ENCODE peak calls at places on chromosomes 12 and 14, in five cellular contexts. One of them, this sample, is unnamed.

GRCh38 chr14:94163806-94164205 is 10.3 kb upstream of the PPP4R4 start:
- DNase-seq in frontal cortex: no peak
- DNase-seq in Ammon's horn: no peak
- DNase-seq in pancreas: no peak
- DNase-seq in occipital lobe: no peak
- DNase-seq in this sample: no peak

GRCh38 chr12:110582286-110583136 is 607 bp downstream of the PPTC7 start:
- DNase-seq in frontal cortex: peak; percentile 53
- DNase-seq in Ammon's horn: peak; percentile 63
- DNase-seq in pancreas: peak; percentile 72
- DNase-seq in occipital lobe: peak; percentile 44
- DNase-seq in this sample: peak; percentile 43

GRCh38 chr12:94053676-94054075 is 94.7 kb upstream of the PLXNC1 start:
- DNase-seq in frontal cortex: no peak
- DNase-seq in Ammon's horn: no peak
- DNase-seq in pancreas: no peak
- DNase-seq in occipital lobe: no peak
- DNase-seq in this sample: no peak

GRCh38 chr12:105100207-105100985 is 7.1 kb upstream of the WASHC4 start:
- DNase-seq in frontal cortex: no peak
- DNase-seq in Ammon's horn: no peak
- DNase-seq in pancreas: no peak
- DNase-seq in occipital lobe: no peak
- DNase-seq in this sample: no peak

GRCh38 chr14:102527255-102528232 is 18.0 kb upstream of the ANKRD9 start:
- DNase-seq in frontal cortex: no peak
- DNase-seq in Ammon's horn: no peak
- DNase-seq in pancreas: no peak
- DNase-seq in occipital lobe: no peak
- DNase-seq in this sample: no peak

GRCh38 chr14:41362134-41362533 is 244.5 kb upstream of the LRFN5 start:
- DNase-seq in frontal cortex: no peak
- DNase-seq in Ammon's horn: no peak
- DNase-seq in pancreas: no peak
- DNase-seq in occipital lobe: no peak
- DNase-seq in this sample: no peak

GRCh38 chr14:91138511-91139359 is 24.9 kb downstream of the DGLUCY start:
- DNase-seq in frontal cortex: no peak
- DNase-seq in Ammon's horn: no peak
- DNase-seq in pancreas: no peak
- DNase-seq in occipital lobe: no peak
- DNase-seq in this sample: no peak

GRCh38 chr14:74552623-74553022 is 59.1 kb downstream of the ISCA2 start:
- DNase-seq in frontal cortex: no peak
- DNase-seq in Ammon's horn: peak; percentile 32
- DNase-seq in pancreas: no peak
- DNase-seq in occipital lobe: no peak
- DNase-seq in this sample: no peak

GRCh38 chr12:14691560-14691959 is 4.8 kb downstream of the GUCY2C start:
- DNase-seq in frontal cortex: peak; percentile 10
- DNase-seq in Ammon's horn: peak; percentile 71
- DNase-seq in pancreas: peak; percentile 70
- DNase-seq in occipital lobe: peak; percentile 3
- DNase-seq in this sample: no peak

GRCh38 chr12:103632554-103633216 is 45.6 kb downstream of the STAB2 start:
- DNase-seq in frontal cortex: peak; percentile 8
- DNase-seq in Ammon's horn: no peak
- DNase-seq in pancreas: peak; percentile 25
- DNase-seq in occipital lobe: no peak
- DNase-seq in this sample: peak; percentile 82

GRCh38 chr14:56490379-56490778 is 89.2 kb upstream of the TMEM260 start:
- DNase-seq in frontal cortex: no peak
- DNase-seq in Ammon's horn: peak; percentile 40
- DNase-seq in pancreas: no peak
- DNase-seq in occipital lobe: no peak
- DNase-seq in this sample: no peak

GRCh38 chr14:56119221-56119967 is 1.2 kb downstream of the PELI2 start:
- DNase-seq in frontal cortex: peak; percentile 14
- DNase-seq in Ammon's horn: peak; percentile 40
- DNase-seq in pancreas: no peak
- DNase-seq in occipital lobe: peak; percentile 15
- DNase-seq in this sample: no peak

GRCh38 chr12:57209916-57210315 is 6.7 kb upstream of the NXPH4 start:
- DNase-seq in frontal cortex: no peak
- DNase-seq in Ammon's horn: no peak
- DNase-seq in pancreas: no peak
- DNase-seq in occipital lobe: no peak
- DNase-seq in this sample: no peak

GRCh38 chr12:3168775-3169221 is 91.6 kb downstream of the TSPAN9 start:
- DNase-seq in frontal cortex: peak; percentile 46
- DNase-seq in Ammon's horn: peak; percentile 16
- DNase-seq in pancreas: no peak
- DNase-seq in occipital lobe: peak; percentile 74
- DNase-seq in this sample: no peak

GRCh38 chr12:11812558-11813421 is 163.3 kb downstream of the ETV6 start:
- DNase-seq in frontal cortex: no peak
- DNase-seq in Ammon's horn: peak; percentile 70
- DNase-seq in pancreas: no peak
- DNase-seq in occipital lobe: peak; percentile 46
- DNase-seq in this sample: peak; percentile 46

GRCh38 chr12:127761880-127762279 is 505.1 kb upstream of the TMEM132C start:
- DNase-seq in frontal cortex: peak; percentile 21
- DNase-seq in Ammon's horn: peak; percentile 62
- DNase-seq in pancreas: no peak
- DNase-seq in occipital lobe: peak; percentile 69
- DNase-seq in this sample: no peak

GRCh38 chr14:102805454-102805891 is 28.2 kb downstream of the TRAF3 start:
- DNase-seq in frontal cortex: no peak
- DNase-seq in Ammon's horn: no peak
- DNase-seq in pancreas: no peak
- DNase-seq in occipital lobe: no peak
- DNase-seq in this sample: no peak

GRCh38 chr12:93722757-93723567 is 45.8 kb downstream of the CRADD start:
- DNase-seq in frontal cortex: no peak
- DNase-seq in Ammon's horn: peak; percentile 39
- DNase-seq in pancreas: no peak
- DNase-seq in occipital lobe: no peak
- DNase-seq in this sample: no peak

GRCh38 chr14:67856806-67857205 is 37.2 kb downstream of the RAD51B start:
- DNase-seq in frontal cortex: no peak
- DNase-seq in Ammon's horn: no peak
- DNase-seq in pancreas: no peak
- DNase-seq in occipital lobe: no peak
- DNase-seq in this sample: no peak

GRCh38 chr14:75022655-75023054 is 19.9 kb downstream of the EIF2B2 start:
- DNase-seq in frontal cortex: no peak
- DNase-seq in Ammon's horn: no peak
- DNase-seq in pancreas: no peak
- DNase-seq in occipital lobe: no peak
- DNase-seq in this sample: peak; percentile 19

GRCh38 chr12:546265-546919 is 86.7 kb downstream of the B4GALNT3 start:
- DNase-seq in frontal cortex: no peak
- DNase-seq in Ammon's horn: no peak
- DNase-seq in pancreas: no peak
- DNase-seq in occipital lobe: no peak
- DNase-seq in this sample: no peak

GRCh38 chr12:2051700-2052625 is 824 bp upstream of the CACNA1C start:
- DNase-seq in frontal cortex: no peak
- DNase-seq in Ammon's horn: no peak
- DNase-seq in pancreas: no peak
- DNase-seq in occipital lobe: no peak
- DNase-seq in this sample: no peak

GRCh38 chr12:94618995-94619695 is 31.2 kb downstream of the TMCC3 start:
- DNase-seq in frontal cortex: no peak
- DNase-seq in Ammon's horn: no peak
- DNase-seq in pancreas: no peak
- DNase-seq in occipital lobe: no peak
- DNase-seq in this sample: no peak

GRCh38 chr14:99521176-99522024 is 40.2 kb downstream of the CCNK start:
- DNase-seq in frontal cortex: no peak
- DNase-seq in Ammon's horn: no peak
- DNase-seq in pancreas: no peak
- DNase-seq in occipital lobe: no peak
- DNase-seq in this sample: no peak

GRCh38 chr12:71840226-71840847 is 778 bp downstream of the TBC1D15 start:
- DNase-seq in frontal cortex: peak; percentile 11
- DNase-seq in Ammon's horn: peak; percentile 13
- DNase-seq in pancreas: no peak
- DNase-seq in occipital lobe: no peak
- DNase-seq in this sample: no peak

GRCh38 chr12:77728018-77728417 is 102.7 kb upstream of the NAV3 start:
- DNase-seq in frontal cortex: no peak
- DNase-seq in Ammon's horn: peak; percentile 22
- DNase-seq in pancreas: no peak
- DNase-seq in occipital lobe: no peak
- DNase-seq in this sample: no peak

GRCh38 chr14:100049220-100049619 is 16.0 kb upstream of the EVL start:
- DNase-seq in frontal cortex: no peak
- DNase-seq in Ammon's horn: no peak
- DNase-seq in pancreas: no peak
- DNase-seq in occipital lobe: no peak
- DNase-seq in this sample: no peak

GRCh38 chr12:128685903-128686475 is 137.8 kb downstream of the SLC15A4 start:
- DNase-seq in frontal cortex: no peak
- DNase-seq in Ammon's horn: no peak
- DNase-seq in pancreas: no peak
- DNase-seq in occipital lobe: no peak
- DNase-seq in this sample: no peak

GRCh38 chr12:10673660-10674384 is at the start of gene STYK1:
- DNase-seq in frontal cortex: peak; percentile 49
- DNase-seq in Ammon's horn: peak; percentile 48
- DNase-seq in pancreas: peak; percentile 48
- DNase-seq in occipital lobe: peak; percentile 23
- DNase-seq in this sample: peak; percentile 47

GRCh38 chr12:132568301-132568700 is 42.1 kb downstream of the LRCOL1 start:
- DNase-seq in frontal cortex: no peak
- DNase-seq in Ammon's horn: no peak
- DNase-seq in pancreas: no peak
- DNase-seq in occipital lobe: no peak
- DNase-seq in this sample: no peak

GRCh38 chr12:112347521-112347920 is 34.7 kb downstream of the HECTD4 start:
- DNase-seq in frontal cortex: no peak
- DNase-seq in Ammon's horn: no peak
- DNase-seq in pancreas: no peak
- DNase-seq in occipital lobe: no peak
- DNase-seq in this sample: no peak

GRCh38 chr12:22115711-22116110 is 69.7 kb downstream of the CMAS start:
- DNase-seq in frontal cortex: no peak
- DNase-seq in Ammon's horn: no peak
- DNase-seq in pancreas: no peak
- DNase-seq in occipital lobe: no peak
- DNase-seq in this sample: no peak